ENCODE peak calls at places on chromosomes 7 and 10, in eight cellular contexts. A, U, R, J, P, Y, C and T are unnamed samples.

GRCh38 chr7:91005861-91006260 is 258.4 kb upstream of the FZD1 start:
- DNase-seq in C (no peak), P (no peak), J (no peak), Y (no peak), U (no peak), A (no peak), R (no peak), T (no peak)

GRCh38 chr10:79044846-79045245 is 23.9 kb upstream of the ZMIZ1 start:
- DNase-seq in A (no peak), P (no peak), R (no peak), Y (no peak), J (no peak), U (no peak), C (no peak), T (peak)

GRCh38 chr10:31709028-31709427 is 219.6 kb downstream of the ARHGAP12 start:
- DNase-seq in R (no peak), U (no peak), P (no peak), A (peak), Y (no peak), C (no peak), J (no peak), T (no peak)

GRCh38 chr10:118264838-118265470 is 77.2 kb downstream of the FAM204A start:
- DNase-seq in C (no peak), Y (peak), R (no peak), P (peak), U (no peak), A (no peak), J (no peak), T (no peak)

GRCh38 chr7:108114117-108114841 is 15.9 kb downstream of the LAMB4 start:
- DNase-seq in Y (no peak), J (no peak), U (no peak), A (no peak), C (no peak), R (no peak), P (peak), T (no peak)

GRCh38 chr10:24331457-24331856 is 122.5 kb downstream of the KIAA1217 start:
- DNase-seq in C (no peak), R (no peak), Y (peak), A (peak), P (peak), U (peak), J (no peak), T (no peak)

GRCh38 chr10:48606530-48607355 is 1.9 kb upstream of the ARHGAP22 start:
- DNase-seq in Y (peak), J (no peak), U (no peak), A (peak), R (no peak), C (peak), P (peak), T (peak)

GRCh38 chr10:72020914-72021754 is 56.9 kb downstream of the CHST3 start:
- DNase-seq in C (no peak), P (no peak), Y (no peak), R (no peak), J (no peak), U (no peak), A (peak), T (no peak)

GRCh38 chr10:79022565-79023488 is 45.9 kb upstream of the ZMIZ1 start:
- DNase-seq in R (peak), P (peak), A (peak), J (no peak), C (no peak), U (no peak), Y (no peak), T (peak)